ENCODE peak calls at places on chromosomes 7 and 10, in seven cellular contexts. B is astrocyte of the spinal cord, M is fibroblast of mammary gland, K is pancreas, E is psoas muscle, A is foreskin keratinocyte, N is left ventricle myocardium inferior. I is an unnamed sample.

GRCh38 chr7:112308974-112309373 is 102.5 kb downstream of the ZNF277 start:
- DNase-seq in B (no peak), M (no peak), K (no peak), E (no peak), A (no peak), N (no peak), I (no peak)

GRCh38 chr10:4485611-4486010 is 340.4 kb upstream of the AKR1E2 start:
- DNase-seq in B (no peak), M (no peak), K (no peak), E (no peak), A (no peak), N (no peak), I (peak; percentile 60)

GRCh38 chr7:77629797-77630196 is 66.5 kb upstream of the RSBN1L start:
- DNase-seq in B (no peak), M (no peak), K (no peak), E (no peak), A (no peak), N (no peak), I (no peak)

GRCh38 chr7:93719546-93719945 is 145.0 kb upstream of the CALCR start:
- DNase-seq in B (peak; percentile 91), M (peak; percentile 55), K (no peak), E (no peak), A (no peak), N (no peak), I (peak; percentile 98)

GRCh38 chr10:49679480-49679893 is at the start of gene C10orf53:
- DNase-seq in B (peak; percentile 15), M (peak; percentile 49), K (peak; percentile 29), E (no peak), A (peak; percentile 19), N (peak; percentile 25), I (peak; percentile 59)

GRCh38 chr7:106788637-106789036 is 76.4 kb upstream of the PIK3CG start:
- DNase-seq in B (no peak), M (no peak), K (no peak), E (no peak), A (no peak), N (no peak), I (no peak)

GRCh38 chr7:137633133-137633532 is 213.6 kb downstream of the DGKI start:
- DNase-seq in B (no peak), M (peak; percentile 46), K (no peak), E (no peak), A (no peak), N (no peak), I (no peak)

GRCh38 chr7:128005117-128005516 is 26.1 kb downstream of the LRRC4 start:
- DNase-seq in B (no peak), M (no peak), K (no peak), E (no peak), A (no peak), N (no peak), I (no peak)

GRCh38 chr10:114526112-114526496 is 121.8 kb upstream of the AFAP1L2 start:
- DNase-seq in B (peak; percentile 57), M (peak; percentile 28), K (no peak), E (no peak), A (no peak), N (no peak), I (peak; percentile 59)

GRCh38 chr7:150945853-150946825 is 32.0 kb downstream of the KCNH2 start:
- DNase-seq in B (no peak), M (no peak), K (no peak), E (no peak), A (no peak), N (peak; percentile 81), I (no peak)

GRCh38 chr7:149765399-149766121 is 7.8 kb downstream of the ZNF467 start:
- DNase-seq in B (no peak), M (no peak), K (no peak), E (no peak), A (no peak), N (no peak), I (no peak)

GRCh38 chr10:28790146-28790545 is 112.8 kb downstream of the BAMBI start:
- DNase-seq in B (no peak), M (no peak), K (no peak), E (no peak), A (no peak), N (no peak), I (no peak)

GRCh38 chr10:100518761-100519241 is 860 bp downstream of the SEC31B start:
- DNase-seq in B (peak; percentile 67), M (peak; percentile 63), K (peak; percentile 65), E (peak; percentile 39), A (peak; percentile 29), N (peak; percentile 30), I (peak; percentile 64)

GRCh38 chr10:33134011-33134751 is 176.2 kb upstream of the ITGB1 start:
- DNase-seq in B (peak; percentile 95), M (peak; percentile 92), K (peak; percentile 59), E (peak; percentile 38), A (peak; percentile 100), N (no peak), I (peak; percentile 87)

GRCh38 chr7:45689011-45689796 is 115.0 kb downstream of the ADCY1 start:
- DNase-seq in B (peak; percentile 75), M (peak; percentile 76), K (no peak), E (no peak), A (peak; percentile 76), N (no peak), I (peak; percentile 62)

GRCh38 chr7:85184599-85185354 is 2.1 kb downstream of the SEMA3D start:
- DNase-seq in B (peak; percentile 20), M (peak; percentile 28), K (no peak), E (peak; percentile 18), A (no peak), N (no peak), I (no peak)

GRCh38 chr10:119377905-119378736 is 164.4 kb downstream of the RGS10 start:
- DNase-seq in B (no peak), M (no peak), K (no peak), E (no peak), A (no peak), N (peak; percentile 64), I (no peak)

GRCh38 chr7:2050511-2050866 is 182.3 kb downstream of the MAD1L1 start:
- DNase-seq in B (no peak), M (no peak), K (no peak), E (no peak), A (no peak), N (no peak), I (no peak)

DNA sequence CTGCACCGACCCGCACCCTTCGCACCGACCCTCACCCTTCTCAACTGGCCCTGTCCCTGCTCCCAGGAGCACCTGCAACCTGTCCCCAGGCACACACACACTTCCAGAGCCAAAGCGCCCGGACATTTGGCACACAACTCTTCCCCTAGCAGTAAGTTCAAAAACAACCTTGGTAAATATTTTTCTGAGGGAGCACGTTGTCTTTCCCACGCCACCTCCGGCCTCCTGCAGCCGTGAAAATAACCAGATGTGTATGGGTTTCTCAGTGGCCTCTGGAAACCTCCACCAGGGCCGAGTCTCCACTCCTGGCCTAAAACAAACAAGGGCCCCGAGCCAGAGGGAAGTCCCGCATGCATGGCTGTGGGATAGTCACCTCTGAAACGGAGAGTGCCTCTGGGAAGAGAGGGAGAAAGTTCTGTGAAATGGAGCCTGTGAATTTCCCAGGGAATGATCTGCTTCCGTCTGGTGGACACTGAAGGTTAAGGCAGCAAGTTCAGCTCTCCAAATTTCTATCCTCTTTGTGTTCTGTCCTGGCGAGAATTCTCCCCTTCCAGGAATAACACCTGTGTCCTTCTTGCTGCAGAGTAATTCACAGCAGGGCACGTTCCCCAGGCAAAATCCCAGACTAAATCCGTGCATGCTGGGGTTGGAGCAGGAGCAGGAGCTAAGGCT is 15.8 kb downstream of the PODXL start:
- DNase-seq in B (peak; percentile 45), M (no peak), K (peak; percentile 93), E (no peak), A (no peak), N (no peak), I (peak; percentile 89)
- TF ChIP-seq CTCF in B (peak; percentile 20), M (no peak), K (no peak), E (peak; percentile 45), A (no peak), N (peak; percentile 53), I (peak; percentile 26)

DNA sequence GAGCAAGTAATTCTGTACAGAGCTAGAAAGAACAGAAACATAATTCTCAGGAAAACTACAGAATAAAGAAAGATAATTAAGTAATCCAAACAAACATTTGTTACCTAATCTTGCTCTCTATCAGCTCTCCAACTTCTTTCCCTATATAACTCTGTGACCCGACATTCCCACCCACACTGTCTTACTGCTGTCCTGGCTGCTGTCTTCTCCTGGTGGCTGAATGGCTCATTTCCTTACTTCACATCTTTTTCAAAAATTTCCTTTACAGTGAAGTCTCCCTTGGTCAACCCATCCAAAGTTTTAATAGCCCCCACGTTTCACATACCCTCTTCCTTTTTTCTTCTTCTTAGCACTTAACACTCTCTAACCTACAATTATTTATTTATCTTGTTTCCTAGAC is 64.0 kb downstream of the HYCC1 start:
- DNase-seq in B (no peak), M (no peak), K (no peak), E (no peak), A (no peak), N (no peak), I (peak; percentile 11)
- TF ChIP-seq CTCF in B (no peak), M (peak; percentile 18), K (no peak), E (no peak), A (peak; percentile 13), N (peak; percentile 28), I (peak; percentile 26)

DNA sequence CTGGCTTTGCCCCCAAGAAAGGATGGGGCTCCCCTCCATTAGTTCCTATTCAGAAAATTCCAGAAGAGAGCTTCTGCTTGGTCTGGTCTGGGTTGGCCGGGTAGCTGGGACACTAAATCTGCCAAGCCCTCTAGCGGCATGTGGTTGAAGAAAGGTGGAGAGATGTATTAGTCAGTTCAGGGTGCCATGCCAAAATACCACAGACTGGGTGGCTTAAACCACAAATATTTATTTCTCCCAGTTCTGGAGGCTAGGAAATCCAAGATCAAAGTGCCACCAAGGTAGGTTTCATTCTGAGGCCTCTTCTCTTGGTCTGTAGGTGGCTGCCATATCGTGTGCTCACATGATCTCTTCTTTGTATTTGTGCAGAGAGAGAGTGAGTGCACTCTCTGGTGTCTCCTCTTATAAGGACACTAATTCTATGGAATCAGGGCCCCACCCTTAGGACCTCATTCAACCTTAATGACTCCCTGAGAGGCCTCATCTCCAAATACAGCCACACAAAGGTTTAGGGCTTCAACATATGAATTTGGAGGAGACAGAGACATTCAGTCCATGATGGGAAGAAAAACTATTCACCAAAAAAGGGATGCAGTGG is 38.7 kb upstream of the MTPAP start:
- DNase-seq in B (peak; percentile 40), M (peak; percentile 45), K (no peak), E (no peak), A (peak; percentile 58), N (no peak), I (no peak)
- TF ChIP-seq CTCF in B (peak; percentile 29), M (peak; percentile 21), K (no peak), E (no peak), A (peak; percentile 52), N (no peak), I (no peak)

DNA sequence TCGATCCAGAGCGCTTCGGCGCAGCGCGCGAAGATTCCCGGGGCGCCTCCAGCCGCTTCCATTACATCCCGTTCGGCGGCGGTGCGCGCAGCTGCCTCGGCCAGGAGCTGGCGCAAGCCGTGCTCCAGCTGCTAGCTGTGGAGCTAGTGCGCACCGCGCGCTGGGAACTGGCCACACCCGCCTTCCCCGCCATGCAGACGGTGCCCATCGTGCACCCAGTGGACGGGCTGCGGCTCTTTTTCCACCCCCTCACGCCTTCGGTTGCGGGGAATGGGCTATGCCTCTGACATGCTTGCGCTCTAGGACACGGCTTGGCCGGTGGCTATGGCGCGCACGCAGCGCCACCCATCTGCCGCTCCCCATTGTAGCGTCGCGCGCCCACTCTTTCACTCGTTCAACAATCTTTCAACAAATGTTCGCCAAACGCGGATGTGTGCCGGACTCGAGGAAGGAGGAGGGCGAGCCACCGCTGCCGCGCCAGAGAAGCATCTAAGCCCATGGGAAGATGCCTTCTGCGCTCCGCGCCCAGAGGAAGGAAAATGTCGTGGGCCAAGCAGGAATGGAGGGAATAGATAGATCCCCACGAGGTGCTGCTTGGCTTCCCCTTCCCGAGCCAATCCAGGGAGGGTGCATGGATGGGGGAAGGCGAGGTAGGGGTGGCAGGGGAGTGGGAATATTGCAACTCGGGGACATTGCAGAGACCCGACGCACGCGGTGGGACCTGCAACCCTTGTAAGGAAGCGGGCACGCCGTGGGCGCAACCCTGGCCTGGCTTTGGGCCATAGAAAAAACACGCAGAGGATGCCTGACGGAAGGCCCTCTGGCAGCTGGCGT is 5.1 kb upstream of the CYP26A1 start:
- DNase-seq in B (peak; percentile 50), M (peak; percentile 49), K (no peak), E (no peak), A (no peak), N (no peak), I (no peak)
- TF ChIP-seq CTCF in B (peak; percentile 3), M (no peak), K (no peak), E (no peak), A (peak; percentile 15), N (no peak), I (no peak)